ENCODE peak calls at places on chromosome 1, in four cellular contexts. One of them, this sample, is unnamed.
A peak's percentile ranks its signal among the peaks of the same experiment; 100 is the strongest.

GRCh38 chr1:174800221-174800791 is 199.4 kb upstream of the CACYBP start:
- DNase-seq in breast epithelium: no peak
- DNase-seq in cardiac muscle cell: peak; percentile 5
- DNase-seq in AG04450: no peak
- DNase-seq in this sample: no peak

GRCh38 chr1:174788981-174789380 is 210.8 kb upstream of the CACYBP start:
- DNase-seq in breast epithelium: no peak
- DNase-seq in cardiac muscle cell: no peak
- DNase-seq in AG04450: peak; percentile 32
- DNase-seq in this sample: no peak

GRCh38 chr1:246005067-246005466 is 502.0 kb downstream of the SMYD3 start:
- DNase-seq in breast epithelium: no peak
- DNase-seq in cardiac muscle cell: no peak
- DNase-seq in AG04450: peak; percentile 92
- DNase-seq in this sample: no peak

GRCh38 chr1:113042336-113043143 is 30.5 kb upstream of the LRIG2 start:
- DNase-seq in breast epithelium: peak; percentile 51
- DNase-seq in cardiac muscle cell: peak; percentile 78
- DNase-seq in AG04450: peak; percentile 46
- DNase-seq in this sample: peak; percentile 69

GRCh38 chr1:202697038-202697437 is 13.2 kb downstream of the SYT2 start:
- DNase-seq in breast epithelium: no peak
- DNase-seq in cardiac muscle cell: no peak
- DNase-seq in AG04450: no peak
- DNase-seq in this sample: no peak

GRCh38 chr1:201432814-201433213 is 11.3 kb upstream of the TNNI1 start:
- DNase-seq in breast epithelium: no peak
- DNase-seq in cardiac muscle cell: no peak
- DNase-seq in AG04450: no peak
- DNase-seq in this sample: no peak

GRCh38 chr1:36269408-36269838 is 36.7 kb upstream of the SH3D21 start:
- DNase-seq in breast epithelium: no peak
- DNase-seq in cardiac muscle cell: no peak
- DNase-seq in AG04450: no peak
- DNase-seq in this sample: no peak

GRCh38 chr1:209840611-209841010 is 12.8 kb downstream of the UTP25 start:
- DNase-seq in breast epithelium: no peak
- DNase-seq in cardiac muscle cell: no peak
- DNase-seq in AG04450: no peak
- DNase-seq in this sample: no peak

GRCh38 chr1:88149686-88150085 is 534.4 kb upstream of the PKN2 start:
- DNase-seq in breast epithelium: no peak
- DNase-seq in cardiac muscle cell: no peak
- DNase-seq in AG04450: no peak
- DNase-seq in this sample: no peak

GRCh38 chr1:228265167-228265566 is 57.3 kb downstream of the OBSCN start:
- DNase-seq in breast epithelium: no peak
- DNase-seq in cardiac muscle cell: no peak
- DNase-seq in AG04450: no peak
- DNase-seq in this sample: no peak

GRCh38 chr1:50333595-50333974 is 89.7 kb downstream of the DMRTA2 start:
- DNase-seq in breast epithelium: no peak
- DNase-seq in cardiac muscle cell: peak; percentile 78
- DNase-seq in AG04450: no peak
- DNase-seq in this sample: no peak

GRCh38 chr1:160651428-160652064 is 4.7 kb upstream of the SLAMF1 start:
- DNase-seq in breast epithelium: no peak
- DNase-seq in cardiac muscle cell: no peak
- DNase-seq in AG04450: no peak
- DNase-seq in this sample: no peak

GRCh38 chr1:86704972-86705632 is 726 bp downstream of the SH3GLB1 start:
- DNase-seq in breast epithelium: peak; percentile 31
- DNase-seq in cardiac muscle cell: peak; percentile 61
- DNase-seq in AG04450: no peak
- DNase-seq in this sample: peak; percentile 50

GRCh38 chr1:35180776-35181374 is 12.1 kb downstream of the SFPQ start:
- DNase-seq in breast epithelium: no peak
- DNase-seq in cardiac muscle cell: no peak
- DNase-seq in AG04450: no peak
- DNase-seq in this sample: no peak

GRCh38 chr1:47507140-47507539 is 69.3 kb downstream of the FOXD2 start:
- DNase-seq in breast epithelium: no peak
- DNase-seq in cardiac muscle cell: no peak
- DNase-seq in AG04450: no peak
- DNase-seq in this sample: no peak

GRCh38 chr1:198232940-198233675 is 76.3 kb downstream of the NEK7 start:
- DNase-seq in breast epithelium: no peak
- DNase-seq in cardiac muscle cell: no peak
- DNase-seq in AG04450: no peak
- DNase-seq in this sample: no peak

GRCh38 chr1:219927956-219928790 is at the start of gene SLC30A10:
- DNase-seq in breast epithelium: no peak
- DNase-seq in cardiac muscle cell: peak; percentile 51
- DNase-seq in AG04450: no peak
- DNase-seq in this sample: no peak

GRCh38 chr1:161258439-161259386 is at the start of gene PCP4L1:
- DNase-seq in breast epithelium: peak; percentile 56
- DNase-seq in cardiac muscle cell: peak; percentile 71
- DNase-seq in AG04450: no peak
- DNase-seq in this sample: peak; percentile 85

GRCh38 chr1:157193702-157194391 is 55.7 kb upstream of the ETV3 start:
- DNase-seq in breast epithelium: no peak
- DNase-seq in cardiac muscle cell: peak; percentile 78
- DNase-seq in AG04450: peak; percentile 15
- DNase-seq in this sample: peak; percentile 90

GRCh38 chr1:161220002-161220401 is 3.4 kb downstream of the APOA2 start:
- DNase-seq in breast epithelium: no peak
- DNase-seq in cardiac muscle cell: no peak
- DNase-seq in AG04450: no peak
- DNase-seq in this sample: no peak

GRCh38 chr1:201884472-201884871 is 4.2 kb upstream of the SHISA4 start:
- DNase-seq in breast epithelium: no peak
- DNase-seq in cardiac muscle cell: no peak
- DNase-seq in AG04450: no peak
- DNase-seq in this sample: peak; percentile 37

GRCh38 chr1:234848972-234849641 is 239.1 kb upstream of the IRF2BP2 start:
- DNase-seq in breast epithelium: no peak
- DNase-seq in cardiac muscle cell: no peak
- DNase-seq in AG04450: no peak
- DNase-seq in this sample: no peak

GRCh38 chr1:227726318-227726717 is 8.8 kb downstream of the JMJD4 start:
- DNase-seq in breast epithelium: no peak
- DNase-seq in cardiac muscle cell: no peak
- DNase-seq in AG04450: no peak
- DNase-seq in this sample: no peak

GRCh38 chr1:93577536-93578432 is 103.9 kb downstream of the BCAR3 start:
- DNase-seq in breast epithelium: peak; percentile 16
- DNase-seq in cardiac muscle cell: no peak
- DNase-seq in AG04450: no peak
- DNase-seq in this sample: no peak

GRCh38 chr1:58773406-58773840 is 10.4 kb downstream of the JUN start:
- DNase-seq in breast epithelium: peak; percentile 45
- DNase-seq in cardiac muscle cell: peak; percentile 66
- DNase-seq in AG04450: no peak
- DNase-seq in this sample: no peak

GRCh38 chr1:100699744-100700143 is 19.8 kb upstream of the VCAM1 start:
- DNase-seq in breast epithelium: no peak
- DNase-seq in cardiac muscle cell: no peak
- DNase-seq in AG04450: peak; percentile 55
- DNase-seq in this sample: no peak

GRCh38 chr1:2591581-2592261 is 5.1 kb downstream of the PRXL2B start:
- DNase-seq in breast epithelium: no peak
- DNase-seq in cardiac muscle cell: no peak
- DNase-seq in AG04450: no peak
- DNase-seq in this sample: no peak

GRCh38 chr1:31879981-31880608 is 58.1 kb downstream of the PTP4A2 start:
- DNase-seq in breast epithelium: no peak
- DNase-seq in cardiac muscle cell: no peak
- DNase-seq in AG04450: no peak
- DNase-seq in this sample: no peak

GRCh38 chr1:116806245-116806644 is 52.0 kb downstream of the CD2 start:
- DNase-seq in breast epithelium: no peak
- DNase-seq in cardiac muscle cell: no peak
- DNase-seq in AG04450: no peak
- DNase-seq in this sample: no peak

GRCh38 chr1:5982276-5982675 is 9.9 kb downstream of the NPHP4 start:
- DNase-seq in breast epithelium: no peak
- DNase-seq in cardiac muscle cell: no peak
- DNase-seq in AG04450: no peak
- DNase-seq in this sample: no peak

GRCh38 chr1:148362141-148362929 is 120.8 kb downstream of the PPIAL4G start:
- DNase-seq in breast epithelium: peak; percentile 40
- DNase-seq in cardiac muscle cell: peak; percentile 31
- DNase-seq in AG04450: no peak
- DNase-seq in this sample: no peak

GRCh38 chr1:150089846-150090520 is 22.4 kb downstream of the VPS45 start:
- DNase-seq in breast epithelium: no peak
- DNase-seq in cardiac muscle cell: no peak
- DNase-seq in AG04450: no peak
- DNase-seq in this sample: no peak

GRCh38 chr1:205925730-205926129 is 17.5 kb downstream of the SLC26A9 start:
- DNase-seq in breast epithelium: no peak
- DNase-seq in cardiac muscle cell: no peak
- DNase-seq in AG04450: no peak
- DNase-seq in this sample: no peak

GRCh38 chr1:16614361-16615252 is 1.2 kb upstream of the NBPF1 start:
- DNase-seq in breast epithelium: peak; percentile 24
- DNase-seq in cardiac muscle cell: no peak
- DNase-seq in AG04450: no peak
- DNase-seq in this sample: no peak

GRCh38 chr1:31897534-31898100 is 40.6 kb downstream of the PTP4A2 start:
- DNase-seq in breast epithelium: no peak
- DNase-seq in cardiac muscle cell: no peak
- DNase-seq in AG04450: no peak
- DNase-seq in this sample: peak; percentile 21

GRCh38 chr1:81756872-81757271 is 43.9 kb upstream of the ADGRL2 start:
- DNase-seq in breast epithelium: no peak
- DNase-seq in cardiac muscle cell: no peak
- DNase-seq in AG04450: no peak
- DNase-seq in this sample: no peak

DNA sequence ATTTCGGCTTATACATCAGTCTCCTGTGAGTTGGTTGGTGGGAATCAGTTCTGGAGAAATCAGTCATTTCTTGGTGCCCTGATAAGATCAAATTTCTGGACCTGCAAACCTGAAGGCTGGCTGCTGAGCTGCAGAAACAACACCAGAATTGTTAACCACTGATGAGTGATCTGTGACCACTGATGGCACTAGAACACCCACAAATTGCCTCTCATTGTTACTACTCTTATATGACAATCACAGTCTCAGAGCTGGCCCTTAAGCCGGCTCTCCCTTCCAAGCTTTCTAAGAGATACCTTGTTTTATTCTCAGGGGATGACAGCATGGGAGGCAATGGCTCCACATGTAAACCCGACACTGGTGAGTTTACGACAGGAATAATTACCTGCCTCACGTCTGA is 1.9 kb downstream of the C1orf162 start:
- DNase-seq in breast epithelium: no peak
- DNase-seq in cardiac muscle cell: no peak
- DNase-seq in AG04450: no peak
- DNase-seq in this sample: no peak
- H3K4me3 ChIP-seq in breast epithelium: no peak overlapping the region
- H3K4me3 ChIP-seq in cardiac muscle cell: no peak overlapping the region
- H3K4me3 ChIP-seq in AG04450: no peak overlapping the region
- H3K4me3 ChIP-seq in this sample: no peak overlapping the region

DNA sequence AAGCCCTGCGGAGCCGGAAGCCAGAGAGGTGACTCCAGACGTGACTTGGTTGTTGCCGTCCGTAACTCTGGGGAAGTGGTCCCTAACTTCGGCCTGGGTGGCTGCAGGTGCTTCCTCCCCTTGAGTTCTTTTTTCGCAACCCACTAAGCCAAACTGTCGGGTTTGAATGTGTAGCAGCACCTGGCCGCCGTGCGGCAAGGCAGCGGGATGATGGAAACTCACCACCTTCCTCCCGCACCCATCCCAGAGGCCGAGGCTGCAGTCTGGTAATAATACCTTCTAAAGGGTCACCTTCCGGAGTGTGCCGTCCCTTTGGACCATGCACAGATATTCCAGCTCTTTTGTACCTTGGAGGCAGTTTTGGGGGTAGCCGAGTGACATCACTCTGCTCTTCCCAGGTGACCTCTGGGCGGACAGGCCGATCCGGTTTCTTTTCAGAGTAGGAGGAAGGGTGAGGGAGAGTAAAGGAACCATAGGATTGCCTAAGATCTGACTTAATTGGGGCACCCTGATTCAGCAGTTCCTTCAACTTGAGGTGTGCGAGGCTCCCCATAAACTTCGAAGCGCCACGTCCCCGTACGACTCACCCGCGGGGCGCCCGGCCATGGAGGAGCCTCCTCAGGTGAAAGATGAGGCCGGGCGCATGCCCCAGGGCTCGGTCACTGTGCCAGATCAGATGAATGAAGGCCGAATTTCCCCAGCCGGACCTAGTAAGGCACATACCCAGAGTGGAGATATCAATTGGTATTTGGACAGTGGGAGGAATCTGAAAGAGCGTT is 1.0 kb downstream of the KCNK1 start:
- DNase-seq in breast epithelium: peak; percentile 45
- DNase-seq in cardiac muscle cell: peak; percentile 17
- DNase-seq in AG04450: no peak
- DNase-seq in this sample: no peak
- H3K4me3 ChIP-seq in breast epithelium: peak overlapping the region; percentile 89
- H3K4me3 ChIP-seq in cardiac muscle cell: peak overlapping the region; percentile 61
- H3K4me3 ChIP-seq in AG04450: peak overlapping the region; percentile 42
- H3K4me3 ChIP-seq in this sample: peak overlapping the region; percentile 38

DNA sequence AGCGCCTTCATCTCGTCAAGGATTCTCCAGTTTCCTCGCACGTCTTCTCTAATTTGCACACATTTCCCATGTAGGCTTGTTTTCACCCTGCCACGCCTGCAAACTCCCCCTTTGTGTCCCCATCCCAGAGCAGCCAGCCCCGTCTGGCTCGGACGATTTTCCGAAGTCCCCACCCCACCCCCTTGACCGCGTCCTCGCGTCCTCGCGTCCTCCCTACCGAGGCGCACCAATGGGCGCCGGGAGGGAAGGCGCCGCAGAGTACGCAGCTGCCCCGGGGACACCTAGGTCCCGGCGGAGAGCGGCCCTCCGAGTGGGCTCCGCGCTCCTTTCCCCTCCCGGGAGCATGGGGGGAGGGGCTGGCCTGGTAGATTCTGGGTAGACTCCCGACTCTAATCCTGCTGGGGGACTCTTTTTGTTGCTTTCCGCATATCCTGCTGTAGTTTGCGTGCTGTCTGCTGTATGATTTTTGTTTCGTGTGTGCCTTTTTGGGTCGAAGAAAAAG is 1.3 kb downstream of the CACHD1 start:
- DNase-seq in breast epithelium: no peak
- DNase-seq in cardiac muscle cell: peak; percentile 88
- DNase-seq in AG04450: no peak
- DNase-seq in this sample: peak; percentile 90
- H3K4me3 ChIP-seq in breast epithelium: peak overlapping the region; percentile 83
- H3K4me3 ChIP-seq in cardiac muscle cell: peak overlapping the region; percentile 95
- H3K4me3 ChIP-seq in AG04450: peak overlapping the region; percentile 67
- H3K4me3 ChIP-seq in this sample: peak overlapping the region; percentile 75

DNA sequence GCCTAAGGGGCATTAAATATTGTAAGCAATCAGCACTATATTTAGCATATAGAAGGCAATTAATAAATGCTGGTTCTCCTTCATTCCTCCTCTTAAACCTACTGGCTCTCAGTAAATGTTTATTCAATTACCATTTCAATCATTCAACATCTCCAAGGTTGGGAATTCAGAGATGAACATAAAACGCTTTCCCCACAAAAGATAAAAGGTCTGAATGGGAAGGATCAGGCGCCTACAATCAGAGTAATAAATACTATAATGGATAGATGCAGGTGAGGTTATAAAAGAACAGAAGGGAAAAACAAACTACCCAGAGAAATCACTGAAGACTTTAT is 407 bp upstream of the KTI12 start:
- DNase-seq in breast epithelium: no peak
- DNase-seq in cardiac muscle cell: no peak
- DNase-seq in AG04450: no peak
- DNase-seq in this sample: no peak
- H3K4me3 ChIP-seq in breast epithelium: peak overlapping the region; percentile 95
- H3K4me3 ChIP-seq in cardiac muscle cell: peak overlapping the region; percentile 81
- H3K4me3 ChIP-seq in AG04450: peak overlapping the region; percentile 97
- H3K4me3 ChIP-seq in this sample: no peak overlapping the region